ENCODE peak calls at places on chromosomes 3 and 15, in four cellular contexts. R is AG04449, F is H9, W is HFF-Myc. D is an unnamed sample.

GRCh38 chr3:29757054-29757777 is 476.3 kb downstream of the RBMS3 start:
- DNase-seq in W (no peak), F (no peak), R (no peak), D (no peak)

GRCh38 chr3:37308247-37308646 is 133.9 kb upstream of the LRRFIP2 start:
- DNase-seq in F (no peak), R (no peak), W (no peak), D (no peak)

GRCh38 chr3:32841875-32842505 is 24.2 kb downstream of the TRIM71 start:
- DNase-seq in F (no peak), R (no peak), W (no peak), D (no peak)

GRCh38 chr3:193851941-193852674 is 259.1 kb downstream of the OPA1 start:
- DNase-seq in F (peak; percentile 69), R (no peak), W (no peak), D (no peak)

GRCh38 chr3:169327969-169328368 is 335.5 kb downstream of the MECOM start:
- DNase-seq in W (no peak), R (no peak), F (no peak), D (no peak)

GRCh38 chr15:39300451-39301153 is 280.3 kb upstream of the THBS1 start:
- DNase-seq in R (no peak), F (no peak), W (no peak), D (no peak)

GRCh38 chr3:100662113-100662823 is 47.0 kb upstream of the TFG start:
- DNase-seq in W (no peak), F (no peak), R (no peak), D (no peak)

GRCh38 chr15:77634266-77634962 is 1.7 kb upstream of the LINGO1 start:
- DNase-seq in R (no peak), F (peak; percentile 95), W (no peak), D (no peak)

GRCh38 chr15:100438570-100438969 is 90.2 kb downstream of the CERS3 start:
- DNase-seq in F (no peak), W (no peak), R (no peak), D (no peak)

GRCh38 chr15:31267161-31268107 is 59.2 kb upstream of the KLF13 start:
- DNase-seq in W (no peak), R (no peak), F (peak; percentile 14), D (peak; percentile 65)

GRCh38 chr15:77607111-77607893 is 25.4 kb downstream of the LINGO1 start:
- DNase-seq in R (no peak), W (no peak), F (no peak), D (no peak)

GRCh38 chr3:2595486-2595885 is 496.8 kb downstream of the CNTN4 start:
- DNase-seq in R (no peak), W (no peak), F (peak; percentile 34), D (no peak)

GRCh38 chr3:185455860-185456259 is 43.0 kb downstream of the TMEM41A start:
- DNase-seq in R (no peak), W (no peak), F (no peak), D (no peak)

GRCh38 chr3:157248590-157249425 is 88.9 kb upstream of the CCNL1 start:
- DNase-seq in R (peak; percentile 51), F (no peak), W (peak; percentile 90), D (no peak)

GRCh38 chr3:196968233-196969000 is at the start of gene PIGZ:
- DNase-seq in W (no peak), F (no peak), R (no peak), D (no peak)

GRCh38 chr3:157865449-157865862 is 240.8 kb downstream of the SHOX2 start:
- DNase-seq in R (no peak), F (peak; percentile 80), W (no peak), D (no peak)

GRCh38 chr3:110783541-110783940 is 288.1 kb upstream of the NECTIN3 start:
- DNase-seq in R (no peak), W (no peak), F (no peak), D (no peak)

GRCh38 chr3:184448321-184449160 is 68.7 kb downstream of the CHRD start:
- DNase-seq in F (no peak), W (peak; percentile 72), R (peak; percentile 44), D (no peak)

DNA sequence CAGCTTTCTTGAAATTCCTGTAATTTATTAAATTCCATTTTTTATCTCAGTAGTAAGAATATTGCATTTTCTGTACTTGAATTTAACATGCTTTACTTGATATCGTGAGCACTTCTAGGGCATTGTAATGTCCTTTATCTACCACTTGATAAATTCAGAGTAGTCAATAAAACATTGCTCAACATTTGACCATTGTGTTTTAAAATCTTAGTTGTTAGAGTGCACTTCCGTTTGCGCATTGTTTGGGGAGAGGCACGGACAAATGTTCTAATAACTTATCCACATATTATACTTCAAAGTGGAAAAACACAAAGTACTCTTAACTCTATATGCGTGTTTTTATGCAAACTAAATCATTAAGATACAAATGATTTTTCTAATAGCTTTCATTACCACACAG is 444 bp downstream of the FAM227B start:
- DNase-seq in W (no peak), R (no peak), F (no peak), D (no peak)
- TF ChIP-seq CTCF in W (no peak), R (no peak), F (no peak), D (peak; percentile 14)

GRCh38 chr3:64716110-64716509 is 28.3 kb upstream of the ADAMTS9 start:
- DNase-seq in F (no peak), R (no peak), W (no peak), D (no peak)

GRCh38 chr3:64717411-64717810 is 29.6 kb upstream of the ADAMTS9 start:
- DNase-seq in W (no peak), R (no peak), F (no peak), D (no peak)

GRCh38 chr3:64715211-64715982 is 27.6 kb upstream of the ADAMTS9 start:
- DNase-seq in W (no peak), F (no peak), R (no peak), D (no peak)

DNA sequence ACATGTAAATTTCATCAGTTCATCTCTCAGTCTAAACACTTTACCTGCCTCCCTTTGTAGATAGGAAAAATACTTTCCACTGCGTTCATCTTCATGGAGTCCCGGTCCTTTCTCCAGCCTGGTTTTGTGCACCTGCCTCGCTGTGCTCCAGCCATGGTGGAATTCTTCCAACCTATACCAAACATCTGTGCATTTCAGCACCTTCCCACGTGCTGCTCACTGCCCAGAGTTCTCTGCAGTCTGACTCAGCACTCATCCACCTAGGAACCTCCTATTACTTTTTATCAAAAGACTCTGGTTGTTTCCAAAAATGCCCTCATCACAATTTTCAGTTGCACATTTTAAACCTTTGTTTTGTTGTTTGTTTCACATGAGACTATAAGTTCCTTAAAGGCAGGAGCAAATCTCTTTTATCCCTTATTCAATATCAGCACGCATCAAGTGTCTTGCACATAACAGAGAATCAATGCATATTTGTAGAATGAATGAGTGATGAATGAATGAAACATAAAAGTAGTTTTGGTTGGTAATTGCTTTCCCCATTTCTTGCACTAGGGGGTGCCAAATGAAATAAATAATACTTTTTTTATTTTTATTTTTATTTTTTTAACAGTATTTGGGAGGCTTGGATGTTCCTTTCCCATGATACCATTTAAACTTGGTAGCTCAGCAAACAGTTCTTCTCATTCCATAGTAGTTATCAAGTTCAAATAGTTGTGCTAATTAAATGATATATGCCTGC is 30.2 kb upstream of the ADAMTS9 start:
- DNase-seq in R (no peak), W (no peak), F (no peak), D (no peak)
- TF ChIP-seq CTCF in R (peak; percentile 8), W (peak; percentile 24), F (peak; percentile 77), D (no peak)

GRCh38 chr3:53230041-53230621 is 25.7 kb downstream of the TKT start:
- DNase-seq in R (no peak), F (peak; percentile 61), W (no peak), D (no peak)
- TF ChIP-seq CTCF in R (no peak), F (peak; percentile 60), W (peak; percentile 27), D (no peak)

GRCh38 chr3:140053011-140053702 is 118.2 kb downstream of the CLSTN2 start:
- DNase-seq in R (no peak), W (no peak), F (no peak), D (no peak)

GRCh38 chr3:140053794-140054193 is 118.8 kb downstream of the CLSTN2 start:
- DNase-seq in R (no peak), F (no peak), W (no peak), D (no peak)

GRCh38 chr3:140050396-140050795 is 115.4 kb downstream of the CLSTN2 start:
- DNase-seq in R (no peak), F (no peak), W (no peak), D (no peak)

GRCh38 chr3:140055032-140055791 is 120.2 kb downstream of the CLSTN2 start:
- DNase-seq in F (no peak), W (no peak), R (no peak), D (no peak)

DNA sequence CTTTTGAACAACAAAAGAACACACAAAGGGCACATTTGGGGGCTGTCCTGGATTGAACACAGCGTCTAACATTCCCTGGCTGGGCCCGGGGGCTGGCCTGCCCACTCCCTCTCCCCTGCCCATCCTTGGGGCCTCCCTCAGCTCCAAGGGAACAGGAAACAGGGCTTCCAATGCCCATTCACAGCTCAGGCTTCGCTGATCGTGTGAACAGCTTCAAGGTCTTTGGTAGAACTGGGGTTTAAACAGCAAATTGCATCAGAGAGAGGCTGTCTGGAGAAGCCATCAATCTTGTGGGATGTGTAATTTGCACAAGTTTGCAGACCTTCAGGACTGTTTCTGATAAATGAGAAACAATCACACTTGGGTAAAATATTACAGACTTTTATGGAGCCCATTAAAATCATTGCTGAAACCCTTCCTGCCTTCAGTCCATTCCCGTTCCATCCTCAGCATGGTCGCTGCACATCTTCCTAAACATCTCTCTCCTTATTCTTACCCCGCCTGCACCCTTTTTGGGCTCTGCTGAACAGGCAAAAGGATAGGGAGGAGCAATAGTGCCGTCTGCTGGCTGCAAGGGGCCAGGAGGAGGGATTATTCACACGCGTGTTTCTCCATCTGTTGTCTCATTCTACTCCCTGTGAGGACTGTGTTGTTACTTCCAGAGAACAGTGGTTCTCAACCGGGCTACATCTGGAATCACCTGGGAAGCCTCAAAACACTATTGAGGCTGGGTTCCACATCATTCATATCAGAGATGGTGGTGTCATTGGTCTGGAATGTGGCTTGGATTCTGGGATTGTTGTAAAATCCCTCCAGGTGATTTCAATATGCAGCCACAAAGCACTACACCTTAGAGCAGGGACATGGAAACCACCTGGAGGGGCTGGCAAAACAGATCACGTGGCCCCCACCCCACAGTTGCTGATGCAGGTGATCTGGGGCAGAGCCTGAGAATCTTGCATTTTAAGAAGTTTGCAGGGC is 116.3 kb downstream of the CLSTN2 start:
- DNase-seq in R (no peak), W (no peak), F (peak; percentile 40), D (no peak)
- TF ChIP-seq CTCF in R (peak; percentile 6), W (peak; percentile 29), F (peak; percentile 56), D (no peak)

GRCh38 chr3:189786479-189787064 is 155.4 kb downstream of the TP63 start:
- DNase-seq in F (no peak), W (no peak), R (no peak), D (no peak)
- TF ChIP-seq CTCF in F (peak; percentile 44), W (peak; percentile 2), R (no peak), D (no peak)

GRCh38 chr15:66815322-66815721 is 113.3 kb downstream of the SMAD6 start:
- DNase-seq in W (peak; percentile 69), F (no peak), R (peak; percentile 89), D (no peak)
- TF ChIP-seq CTCF in W (no peak), F (no peak), R (no peak), D (no peak)

DNA sequence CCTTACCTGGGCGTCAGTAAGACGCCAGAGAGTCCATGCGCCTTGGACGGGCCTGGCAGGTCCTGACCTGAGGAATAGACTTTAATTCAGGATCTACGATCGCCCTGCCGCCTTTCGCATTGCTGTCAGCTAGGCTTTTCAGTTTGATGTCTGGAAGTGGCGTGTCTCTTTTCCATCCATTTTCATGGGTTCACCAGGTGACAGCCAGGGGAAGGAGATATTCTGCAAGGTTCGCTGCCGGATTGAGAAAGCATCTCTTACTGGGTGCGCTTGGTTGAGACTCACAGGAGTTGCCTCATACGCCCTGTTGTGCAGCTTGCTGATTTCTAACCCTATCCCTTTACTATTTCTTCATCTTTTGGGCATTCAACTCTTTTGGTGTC is 7.4 kb downstream of the EPHA3 start:
- DNase-seq in R (no peak), F (no peak), W (no peak), D (no peak)
- TF ChIP-seq CTCF in R (no peak), F (no peak), W (no peak), D (no peak)